ENCODE peak calls at places on chromosomes 2 and 18, in six cellular contexts. T is cardiac muscle cell, B is spleen, S is lower lobe of right lung, U is PC-3, C is Panc1. Y is an unnamed sample. For H3K36me3, the result is how much of the 10 kb centered on the place peaks cover.

GRCh38 chr18:33404244-33404873 is 36.2 kb downstream of the CCDC178 start:
- DNase-seq in T (peak), B (no peak), S (no peak), U (no peak), C (no peak), Y (no peak)

GRCh38 chr18:2147866-2148265 is 423.4 kb downstream of the METTL4 start:
- DNase-seq in T (peak), B (no peak), S (no peak), U (peak), C (no peak), Y (no peak)

GRCh38 chr2:44596537-44597320 is 235.0 kb downstream of the CAMKMT start:
- DNase-seq in T (peak), B (no peak), S (no peak), U (no peak), C (no peak), Y (no peak)

GRCh38 chr2:238100821-238101771 is 956 bp downstream of the ESPNL start:
- DNase-seq in T (no peak), B (no peak), S (no peak), U (no peak), C (no peak), Y (no peak)

GRCh38 chr2:152421521-152422367 is 86.8 kb downstream of the FMNL2 start:
- DNase-seq in T (peak), B (no peak), S (no peak), U (peak), C (peak), Y (no peak)

GRCh38 chr2:167264380-167264779 is 376.1 kb downstream of the XIRP2 start:
- DNase-seq in T (peak), B (no peak), S (no peak), U (peak), C (no peak), Y (no peak)

GRCh38 chr2:53787255-53787910 is 539 bp downstream of the ERLEC1 start:
- DNase-seq in T (peak), B (no peak), S (no peak), U (peak), C (no peak), Y (no peak)

GRCh38 chr18:34771958-34772357 is 61.9 kb downstream of the DTNA start:
- DNase-seq in T (peak), B (no peak), S (no peak), U (no peak), C (no peak), Y (no peak)

GRCh38 chr18:49368876-49369440 is 91.5 kb downstream of the DYM start:
- DNase-seq in T (no peak), B (no peak), S (no peak), U (no peak), C (no peak), Y (no peak)

GRCh38 chr18:21914739-21915319 is 174.2 kb downstream of the MIB1 start:
- DNase-seq in T (peak), B (no peak), S (no peak), U (peak), C (no peak), Y (no peak)

GRCh38 chr2:101427743-101428142 is 40.4 kb upstream of the CREG2 start:
- DNase-seq in T (no peak), B (no peak), S (no peak), U (no peak), C (no peak), Y (no peak)

GRCh38 chr18:60024345-60024744 is 124.5 kb downstream of the PMAIP1 start:
- DNase-seq in T (no peak), B (no peak), S (no peak), U (no peak), C (no peak), Y (no peak)

GRCh38 chr2:151907933-151908882 is 80.0 kb upstream of the ARL5A start:
- DNase-seq in T (peak), B (no peak), S (no peak), U (no peak), C (no peak), Y (no peak)

GRCh38 chr2:238851751-238852150 is 3.9 kb downstream of the TWIST2 start:
- DNase-seq in T (no peak), B (no peak), S (no peak), U (no peak), C (no peak), Y (no peak)

GRCh38 chr2:147572622-147573021 is 272.2 kb upstream of the ACVR2A start:
- DNase-seq in T (no peak), B (no peak), S (no peak), U (peak), C (no peak), Y (no peak)

GRCh38 chr2:225620227-225620626 is 220.7 kb downstream of the NYAP2 start:
- DNase-seq in T (no peak), B (no peak), S (no peak), U (no peak), C (no peak), Y (no peak)

GRCh38 chr2:121897335-121897970 is 142.0 kb downstream of the TSN start:
- DNase-seq in T (peak), B (no peak), S (no peak), U (peak), C (no peak), Y (no peak)

GRCh38 chr2:24214880-24215279 is 40.0 kb downstream of the FAM228A start:
- DNase-seq in T (no peak), B (no peak), S (no peak), U (no peak), C (no peak), Y (no peak)

GRCh38 chr2:15944325-15945017 is 4.1 kb downstream of the MYCN start:
- DNase-seq in T (no peak), B (no peak), S (no peak), U (no peak), C (no peak), Y (no peak)

GRCh38 chr2:105575626-105576025 is 169.1 kb upstream of the NCK2 start:
- DNase-seq in T (no peak), B (no peak), S (no peak), U (no peak), C (no peak), Y (no peak)

GRCh38 chr2:73085691-73086090 is 14.2 kb upstream of the SFXN5 start:
- DNase-seq in T (peak), B (peak), S (peak), U (peak), C (peak), Y (peak)

DNA sequence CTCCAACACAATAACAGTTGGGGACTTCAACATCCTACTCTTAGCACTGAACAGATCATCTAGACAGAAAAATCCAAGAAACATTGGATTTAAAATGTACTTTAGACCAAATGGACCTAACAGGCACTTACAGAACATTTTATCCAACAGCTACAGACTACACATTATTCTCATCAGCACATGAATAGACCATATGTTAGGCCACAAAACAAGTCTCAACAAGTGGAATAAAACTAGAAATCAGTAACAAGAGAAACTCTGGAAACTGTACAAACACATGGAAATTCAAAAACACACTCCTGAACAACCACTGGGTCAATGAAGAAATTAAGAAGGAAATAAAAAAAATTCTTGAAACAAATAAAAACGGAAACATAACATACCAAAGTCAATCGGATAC is 117.5 kb downstream of the ACVR1 start:
- DNase-seq in T (no peak), B (no peak), S (no peak), U (no peak), C (no peak), Y (no peak)
- H3K36me3 ChIP-seq in T (under half), B (under half), S (under half), U (under half), C (under half), Y (under half)

DNA sequence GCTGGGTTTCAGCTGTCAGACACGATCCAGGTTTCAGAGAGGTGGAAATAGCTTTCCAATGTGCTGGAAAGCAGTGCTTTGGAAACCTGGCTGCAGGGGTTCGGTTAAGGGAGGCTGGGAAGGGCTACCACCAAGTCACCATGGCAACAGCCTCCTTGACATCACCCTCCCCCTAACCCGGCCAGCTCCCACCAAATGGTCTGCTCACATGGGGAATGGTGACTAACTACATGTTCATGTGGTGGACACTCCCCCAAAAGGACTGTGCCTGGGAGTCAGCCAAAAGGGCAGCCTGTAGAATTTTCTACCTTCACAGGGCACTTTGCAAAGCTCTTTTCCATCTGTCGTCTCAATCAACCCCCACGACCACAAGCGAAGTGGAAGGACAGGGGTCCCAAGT is 144.7 kb downstream of the ZBTB7C start:
- DNase-seq in T (peak), B (no peak), S (no peak), U (no peak), C (no peak), Y (no peak)
- H3K27ac ChIP-seq in T (no peak), B (no peak), S (no peak), U (no peak), C (no peak), Y (no peak)

GRCh38 chr2:27225526-27225925 is 8.4 kb downstream of the CAD start:
- DNase-seq in T (no peak), B (peak), S (no peak), U (no peak), C (no peak), Y (no peak)
- H3K36me3 ChIP-seq in T (half or more), B (half or more), S (half or more), U (half or more), C (under half), Y (under half)

GRCh38 chr2:11373096-11373495 is 28.7 kb upstream of the ROCK2 start:
- DNase-seq in T (no peak), B (no peak), S (no peak), U (peak), C (no peak), Y (no peak)
- H3K27ac ChIP-seq in T (no peak), B (no peak), S (peak), U (peak), C (peak), Y (no peak)

DNA sequence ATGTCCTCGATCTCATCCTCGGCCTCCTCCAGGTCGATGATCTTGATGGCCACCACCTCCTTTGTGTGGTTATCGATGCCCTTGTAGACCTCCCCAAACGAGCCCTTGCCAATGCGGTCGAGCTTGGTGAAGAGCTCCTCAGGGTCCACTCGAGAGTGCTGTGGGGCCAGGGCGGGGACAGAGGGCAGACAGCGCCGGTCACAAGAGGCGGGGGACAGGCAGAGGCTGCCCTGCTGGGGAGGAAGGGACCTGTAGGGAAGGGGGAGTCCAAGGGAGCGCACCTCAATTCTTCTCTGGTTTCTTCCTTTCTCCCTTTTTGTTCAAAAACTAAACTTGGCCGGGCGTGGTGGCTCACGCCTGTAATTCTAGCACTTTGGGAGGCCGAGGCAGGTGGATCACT is 6.8 kb downstream of the STK25 start:
- DNase-seq in T (no peak), B (peak), S (peak), U (no peak), C (no peak), Y (no peak)
- H3K36me3 ChIP-seq in T (under half), B (under half), S (half or more), U (under half), C (under half), Y (under half)

Y was measured in CD8-positive, alpha-beta T cell.